ENCODE peak calls at places on chromosomes 4 and X, in nine cellular contexts. E, L, C, U, T, K, J, D and N are unnamed samples.

GRCh38 chrX:24131476-24131875 is 18.1 kb upstream of the ZFX start:
- DNase-seq in T (no peak), U (no peak), E (no peak), K (no peak), D (no peak), J (no peak), C (no peak), L (no peak), N (no peak)

GRCh38 chrX:48938721-48939416 is 18.5 kb downstream of the OTUD5 start:
- DNase-seq in U (no peak), C (peak), D (peak), T (peak), K (no peak), L (no peak), E (no peak), J (no peak), N (no peak)

GRCh38 chr4:76611611-76612010 is 176.6 kb downstream of the SHROOM3 start:
- DNase-seq in D (no peak), J (no peak), E (no peak), T (no peak), L (no peak), C (no peak), K (no peak), U (peak), N (peak)

GRCh38 chrX:57367649-57368048 is 81.1 kb downstream of the FAAH2 start:
- DNase-seq in E (no peak), U (no peak), L (no peak), T (no peak), J (no peak), D (no peak), C (no peak), K (no peak), N (no peak)

GRCh38 chr4:42568610-42569207 is 88.2 kb downstream of the ATP8A1 start:
- DNase-seq in D (peak), J (no peak), K (peak), U (peak), L (peak), T (peak), E (peak), C (peak), N (peak)

GRCh38 chrX:67619253-67619652 is 75.4 kb downstream of the AR start:
- DNase-seq in T (no peak), C (no peak), U (no peak), E (no peak), K (peak), J (no peak), D (no peak), L (peak), N (no peak)

GRCh38 chr4:41209187-41209586 is 5.2 kb downstream of the APBB2 start:
- DNase-seq in J (no peak), U (no peak), D (no peak), L (peak), C (no peak), K (no peak), E (no peak), T (no peak), N (no peak)

GRCh38 chr4:57631147-57631546 is 521.0 kb upstream of the IGFBP7 start:
- DNase-seq in K (no peak), U (no peak), C (no peak), J (no peak), E (no peak), L (no peak), T (no peak), D (no peak), N (no peak)

GRCh38 chr4:7197910-7198309 is 5.6 kb downstream of the SORCS2 start:
- DNase-seq in E (no peak), D (no peak), T (no peak), U (no peak), J (peak), L (no peak), K (no peak), C (no peak), N (no peak)

GRCh38 chrX:153707406-153707805 is 16.8 kb downstream of the BCAP31 start:
- DNase-seq in U (no peak), C (no peak), T (no peak), K (no peak), E (no peak), L (no peak), D (no peak), J (no peak), N (no peak)